ENCODE peak calls at places on chromosome 4, in seven cellular contexts. K is activated CD4-positive, alpha-beta T cell treated with anti-CD3 and anti-CD28 coated beads, Interleukin-2, amount 10 ng/mL, durations not matched to agents 7 days and 5 days; B is amniotic stem cell; G is cardiac fibroblast; S is type B pancreatic cell; X is stimulated activated CD4-positive, alpha-beta T cell treated with anti-CD3 and anti-CD28 coated beads, Interleukin-4, amount 100 ng/mL, for 24 hours; T is OCI-LY7. Y is an unnamed sample.
A peak's percentile ranks its signal among the peaks of the same experiment; 100 is the strongest.

GRCh38 chr4:170007113-170007512 is 19.1 kb downstream of the MFAP3L start:
- DNase-seq in K (no peak), B (no peak), G (no peak), S (no peak), X (no peak), T (no peak), Y (no peak)

GRCh38 chr4:140176735-140177134 is 22.8 kb upstream of the MAML3 start:
- DNase-seq in K (no peak), B (no peak), G (peak; percentile 58), S (no peak), X (no peak), T (no peak), Y (no peak)

GRCh38 chr4:150145950-150146340 is 67.7 kb downstream of the DCLK2 start:
- DNase-seq in K (no peak), B (no peak), G (no peak), S (no peak), X (no peak), T (no peak), Y (no peak)

GRCh38 chr4:108881190-108881589 is 118.3 kb upstream of the ETNPPL start:
- DNase-seq in K (no peak), B (peak; percentile 25), G (peak; percentile 76), S (no peak), X (no peak), T (no peak), Y (no peak)

GRCh38 chr4:38815879-38816782 is 11.5 kb upstream of the TLR1 start:
- DNase-seq in K (no peak), B (no peak), G (peak; percentile 29), S (no peak), X (no peak), T (peak; percentile 65), Y (no peak)

GRCh38 chr4:105714932-105715331 is 6.3 kb downstream of the GSTCD start:
- DNase-seq in K (no peak), B (no peak), G (peak; percentile 30), S (no peak), X (no peak), T (no peak), Y (no peak)

GRCh38 chr4:5125326-5125725 is 74.0 kb downstream of the STK32B start:
- DNase-seq in K (no peak), B (no peak), G (no peak), S (no peak), X (no peak), T (no peak), Y (no peak)

GRCh38 chr4:184807797-184808718 is 17.7 kb downstream of the ACSL1 start:
- DNase-seq in K (no peak), B (no peak), G (peak; percentile 90), S (no peak), X (no peak), T (no peak), Y (no peak)

Y was measured in smooth muscle cell of the brain vasculature.